ENCODE peak calls at places on chromosomes 11 and 22, in ten cellular contexts. D, I, N, J, T, G, Z, B, R and W are unnamed samples.

GRCh38 chr11:2084721-2085120 is 54.5 kb downstream of the IGF2 start:
- DNase-seq in J (no peak), B (no peak), Z (no peak), I (no peak), D (no peak), N (no peak), G (no peak), T (no peak), R (no peak), W (no peak)

GRCh38 chr11:111793863-111794262 is 27.7 kb upstream of the PPP2R1B start:
- DNase-seq in T (no peak), I (no peak), B (no peak), Z (no peak), N (no peak), D (no peak), G (no peak), R (peak; percentile 81), J (peak; percentile 94), W (peak; percentile 41)

GRCh38 chr22:26245001-26245400 is 75.7 kb downstream of the SEZ6L start:
- DNase-seq in Z (no peak), I (no peak), T (no peak), G (no peak), R (no peak), D (no peak), J (no peak), B (no peak), N (no peak), W (no peak)

GRCh38 chr11:70155386-70155785 is 47.7 kb upstream of the FADD start:
- DNase-seq in J (no peak), G (no peak), D (no peak), R (no peak), N (no peak), I (no peak), B (no peak), Z (no peak), T (no peak), W (no peak)

GRCh38 chr11:12845739-12846358 is 163.3 kb upstream of the RASSF10 start:
- DNase-seq in N (no peak), J (peak; percentile 76), D (peak; percentile 41), G (no peak), T (peak; percentile 48), B (peak; percentile 90), R (no peak), I (no peak), Z (peak; percentile 42), W (peak; percentile 80)

GRCh38 chr11:114359342-114359741 is 41.0 kb downstream of the C11orf71 start:
- DNase-seq in J (no peak), Z (no peak), G (peak; percentile 38), N (no peak), T (no peak), I (no peak), B (no peak), D (no peak), R (peak; percentile 47), W (no peak)

GRCh38 chr11:111393096-111393495 is 14.0 kb upstream of the POU2AF1 start:
- DNase-seq in Z (no peak), B (no peak), R (no peak), T (no peak), G (no peak), I (peak; percentile 0), D (no peak), N (no peak), J (no peak), W (no peak)

GRCh38 chr11:87037450-87038234 is at the start of gene TMEM135:
- DNase-seq in B (peak; percentile 92), G (peak; percentile 93), D (peak; percentile 98), J (peak; percentile 94), N (peak; percentile 94), T (peak; percentile 97), R (peak; percentile 94), Z (peak; percentile 97), I (peak; percentile 98), W (peak; percentile 81)